ENCODE peak calls at places on chromosomes 7 and 10, in ten cellular contexts. V is aorta; L is mucosa of gallbladder; R is activated CD4-positive, alpha-beta T cell treated with anti-CD3 and anti-CD28 coated beads, Interleukin-2, amount 10 ng/mL, durations not matched to agents 7 days and 5 days; E is NCI-H774; N is substantia nigra; D is hepatocyte; H is GM06990; K is iris pigment epithelial cell; Y is stimulated activated CD4-positive, alpha-beta T cell treated with anti-CD3 and anti-CD28 coated beads, Interleukin-4, amount 100 ng/mL, for 1 hour. P is an unnamed sample.

GRCh38 chr10:49370326-49371100 is 25.4 kb downstream of the DRGX start:
- DNase-seq in K (no peak), E (no peak), D (no peak), V (no peak), L (no peak), N (no peak), H (no peak), Y (no peak), R (no peak), P (no peak)

GRCh38 chr7:15853832-15854470 is 167.5 kb upstream of the MEOX2 start:
- DNase-seq in V (peak; percentile 23), D (no peak), R (no peak), H (no peak), E (no peak), Y (no peak), N (no peak), L (no peak), K (no peak), P (no peak)

GRCh38 chr10:44787480-44788075 is 123.6 kb upstream of the TMEM72 start:
- DNase-seq in R (no peak), V (no peak), D (no peak), K (no peak), H (no peak), L (no peak), E (no peak), Y (no peak), N (no peak), P (no peak)

GRCh38 chr7:155198901-155199845 is 98.5 kb upstream of the INSIG1 start:
- DNase-seq in K (peak; percentile 72), V (no peak), H (no peak), L (no peak), R (no peak), D (no peak), E (no peak), Y (peak; percentile 56), N (no peak), P (no peak)

GRCh38 chr10:120962386-120963052 is 111.4 kb downstream of the WDR11 start:
- DNase-seq in H (no peak), V (no peak), Y (no peak), R (no peak), K (no peak), D (no peak), N (no peak), E (no peak), L (no peak), P (no peak)

GRCh38 chr7:90383422-90383821 is 19.8 kb upstream of the CLDN12 start:
- DNase-seq in R (no peak), D (no peak), N (no peak), Y (no peak), E (no peak), H (no peak), K (peak; percentile 67), V (no peak), L (no peak), P (no peak)

GRCh38 chr7:124152859-124153692 is 120.2 kb upstream of the TMEM229A start:
- DNase-seq in K (peak; percentile 36), Y (no peak), N (peak; percentile 2), D (peak; percentile 54), E (no peak), H (peak; percentile 7), R (no peak), L (no peak), V (no peak), P (no peak)

GRCh38 chr10:109902992-109903947 is 20.0 kb downstream of the XPNPEP1 start:
- DNase-seq in E (no peak), R (peak; percentile 31), K (no peak), L (no peak), V (no peak), H (no peak), Y (no peak), D (no peak), N (no peak), P (no peak)

GRCh38 chr7:47228386-47229014 is 353.4 kb downstream of the TNS3 start:
- DNase-seq in Y (no peak), V (no peak), D (no peak), H (peak; percentile 27), E (no peak), L (no peak), N (no peak), K (no peak), R (no peak), P (no peak)

GRCh38 chr7:143331179-143331825 is 15.4 kb downstream of the CLCN1 start:
- DNase-seq in N (no peak), V (peak; percentile 63), E (no peak), R (no peak), K (peak; percentile 95), H (no peak), L (peak; percentile 72), D (no peak), Y (no peak), P (no peak)

GRCh38 chr7:75875113-75876080 is 3.4 kb upstream of the RHBDD2 start:
- DNase-seq in Y (no peak), V (no peak), N (no peak), E (no peak), K (no peak), L (no peak), D (no peak), H (no peak), R (no peak), P (no peak)

GRCh38 chr7:112307506-112307905 is 101.0 kb downstream of the ZNF277 start:
- DNase-seq in Y (no peak), D (no peak), V (no peak), H (no peak), N (no peak), E (no peak), R (no peak), L (no peak), K (no peak), P (no peak)

GRCh38 chr7:158123214-158123613 is 464.4 kb downstream of the PTPRN2 start:
- DNase-seq in D (no peak), V (no peak), H (no peak), Y (no peak), L (no peak), E (no peak), K (no peak), N (no peak), R (no peak), P (no peak)

GRCh38 chr7:91194841-91195240 is 69.4 kb upstream of the FZD1 start:
- DNase-seq in H (no peak), K (no peak), R (no peak), Y (no peak), D (no peak), L (no peak), E (no peak), N (no peak), V (no peak), P (no peak)

GRCh38 chr7:115340828-115341227 is 418.9 kb downstream of the MDFIC start:
- DNase-seq in D (no peak), K (peak; percentile 92), H (no peak), V (no peak), L (no peak), R (no peak), E (no peak), Y (no peak), N (no peak), P (no peak)

GRCh38 chr7:24388212-24388611 is 104.2 kb downstream of the NPY start:
- DNase-seq in D (no peak), V (no peak), L (no peak), H (no peak), R (no peak), N (no peak), Y (no peak), E (no peak), K (no peak), P (no peak)

GRCh38 chr10:72229261-72230251 is 13.5 kb upstream of the ASCC1 start:
- DNase-seq in V (peak; percentile 11), L (no peak), H (no peak), E (peak; percentile 87), N (no peak), K (peak; percentile 78), D (no peak), R (no peak), Y (no peak), P (peak; percentile 73)

GRCh38 chr10:59006511-59007306 is 169.7 kb upstream of the PHYHIPL start:
- DNase-seq in Y (no peak), R (no peak), H (no peak), V (no peak), K (peak; percentile 81), N (no peak), D (no peak), L (peak; percentile 59), E (no peak), P (no peak)

GRCh38 chr10:129993621-129994020 is 29.5 kb upstream of the EBF3 start:
- DNase-seq in V (no peak), L (no peak), N (no peak), R (no peak), E (no peak), H (no peak), D (no peak), Y (no peak), K (no peak), P (no peak)

GRCh38 chr10:127298396-127298795 is 102.0 kb upstream of the INSYN2A start:
- DNase-seq in L (no peak), E (no peak), K (no peak), H (no peak), Y (no peak), V (no peak), N (no peak), R (no peak), D (peak; percentile 19), P (no peak)

GRCh38 chr7:142025896-142026295 is 30.2 kb downstream of the MGAM start:
- DNase-seq in H (no peak), K (peak; percentile 44), N (no peak), Y (no peak), D (no peak), V (no peak), E (no peak), L (no peak), R (no peak), P (no peak)

GRCh38 chr7:157985636-157986035 is 602.0 kb downstream of the PTPRN2 start:
- DNase-seq in R (no peak), E (no peak), V (no peak), N (no peak), H (no peak), D (no peak), Y (no peak), L (no peak), K (no peak), P (no peak)

GRCh38 chr7:1192171-1192676 is 32.2 kb upstream of the ZFAND2A start:
- DNase-seq in N (no peak), V (no peak), H (no peak), K (peak; percentile 90), D (no peak), L (no peak), E (no peak), Y (no peak), R (peak; percentile 59), P (no peak)

GRCh38 chr10:71621263-71621751 is 98.3 kb downstream of the C10orf105 start:
- DNase-seq in L (no peak), Y (no peak), D (no peak), E (no peak), K (peak; percentile 10), N (no peak), R (no peak), H (no peak), V (no peak), P (no peak)

GRCh38 chr7:158814637-158815036 is 14.7 kb downstream of the ESYT2 start:
- DNase-seq in K (no peak), V (no peak), N (no peak), R (peak; percentile 66), Y (peak; percentile 20), H (no peak), E (peak; percentile 20), D (no peak), L (no peak), P (no peak)

GRCh38 chr10:97888641-97889262 is 39.1 kb downstream of the GOLGA7B start:
- DNase-seq in H (no peak), N (no peak), Y (no peak), D (peak; percentile 72), R (no peak), V (peak; percentile 58), E (peak; percentile 8), L (no peak), K (peak; percentile 25), P (no peak)

GRCh38 chr10:125213541-125214282 is 53.3 kb upstream of the CTBP2 start:
- DNase-seq in H (no peak), N (no peak), K (no peak), Y (no peak), L (no peak), V (no peak), E (no peak), D (peak; percentile 32), R (no peak), P (no peak)

GRCh38 chr7:125661-126060 is 66.7 kb upstream of the FAM20C start:
- DNase-seq in V (no peak), D (no peak), N (no peak), E (no peak), Y (no peak), H (no peak), L (no peak), K (no peak), R (no peak), P (no peak)